ENCODE peak calls at places on chromosome X, in five cellular contexts. A, O, T, B and J are unnamed samples.
A peak's percentile ranks its signal among the peaks of the same experiment; 100 is the strongest.

GRCh38 chrX:75301060-75301459 is 27.2 kb downstream of the UPRT start:
- DNase-seq in B (no peak), T (no peak), A (no peak), O (no peak), J (no peak)

GRCh38 chrX:123822965-123823364 is 36.9 kb upstream of the XIAP start:
- DNase-seq in A (no peak), B (no peak), T (no peak), O (no peak), J (no peak)

GRCh38 chrX:47854474-47854873 is 17.8 kb downstream of the ZNF81 start:
- DNase-seq in O (peak; percentile 26), T (no peak), A (peak; percentile 10), B (peak; percentile 32), J (peak; percentile 47)

GRCh38 chrX:40094900-40095587 is 2.7 kb downstream of the BCOR start:
- DNase-seq in B (no peak), O (no peak), T (no peak), A (no peak), J (no peak)

GRCh38 chrX:110395877-110396276 is 37.2 kb downstream of the RTL9 start:
- DNase-seq in B (no peak), T (no peak), A (no peak), O (no peak), J (no peak)

GRCh38 chrX:636971-637659 is 6.5 kb downstream of the SHOX start:
- DNase-seq in B (no peak), O (no peak), T (no peak), A (no peak), J (no peak)

GRCh38 chrX:31333181-31333831 is 261.5 kb upstream of the FTHL17 start:
- DNase-seq in T (no peak), A (no peak), B (no peak), O (no peak), J (no peak)

GRCh38 chrX:45716747-45717146 is 516.1 kb upstream of the DIPK2B start:
- DNase-seq in B (no peak), T (no peak), A (no peak), O (no peak), J (no peak)

GRCh38 chrX:123083924-123084323 is 100.2 kb upstream of the GRIA3 start:
- DNase-seq in A (no peak), O (no peak), T (no peak), B (no peak), J (no peak)

GRCh38 chrX:119573222-119573621 is 1.1 kb upstream of the UBE2A start:
- DNase-seq in B (no peak), T (no peak), O (no peak), A (no peak), J (no peak)

GRCh38 chrX:101009086-101009485 is 39.6 kb downstream of the ARL13A start:
- DNase-seq in A (no peak), O (no peak), B (no peak), T (no peak), J (no peak)

GRCh38 chrX:101265869-101266428 is 25.2 kb downstream of the TAF7L start:
- DNase-seq in B (no peak), A (no peak), O (no peak), T (no peak), J (no peak)

GRCh38 chrX:152530967-152531366 is 79.9 kb upstream of the GABRA3 start:
- DNase-seq in T (no peak), O (no peak), B (no peak), A (no peak), J (no peak)

GRCh38 chrX:102720237-102721168 is at the start of gene GPRASP3:
- DNase-seq in T (peak; percentile 4), B (no peak), A (peak; percentile 57), O (peak; percentile 80), J (peak; percentile 89)

GRCh38 chrX:65697915-65698796 is 30.7 kb downstream of the MSN start:
- DNase-seq in T (peak; percentile 96), O (no peak), A (peak; percentile 47), B (no peak), J (peak; percentile 87)

GRCh38 chrX:79270401-79270800 is 96.7 kb downstream of the ITM2A start:
- DNase-seq in T (peak; percentile 65), B (peak; percentile 29), A (peak; percentile 43), O (peak; percentile 1), J (peak; percentile 90)

GRCh38 chrX:150831863-150832262 is 66.6 kb downstream of the CD99L2 start:
- DNase-seq in A (no peak), O (no peak), T (no peak), B (no peak), J (no peak)

GRCh38 chrX:20317873-20318272 is 51.2 kb upstream of the RPS6KA3 start:
- DNase-seq in A (no peak), T (peak; percentile 2), B (no peak), O (no peak), J (no peak)

GRCh38 chrX:70436380-70436779 is 8.3 kb upstream of the DLG3 start:
- DNase-seq in A (peak; percentile 31), O (no peak), T (no peak), B (peak; percentile 66), J (peak; percentile 49)

GRCh38 chrX:10620121-10620699 is at the start of gene MID1:
- DNase-seq in A (peak; percentile 65), O (peak; percentile 77), B (peak; percentile 87), T (no peak), J (peak; percentile 8)

GRCh38 chrX:103554687-103555417 is 30.5 kb upstream of the TCEAL4 start:
- DNase-seq in B (peak; percentile 82), A (peak; percentile 59), O (peak; percentile 36), T (peak; percentile 49), J (peak; percentile 83)

GRCh38 chrX:130516123-130516522 is 114.3 kb downstream of the RBMX2 start:
- DNase-seq in O (no peak), T (no peak), A (no peak), B (no peak), J (no peak)

GRCh38 chrX:38561126-38561868 is at the start of gene TSPAN7:
- DNase-seq in T (peak; percentile 35), B (peak; percentile 84), O (peak; percentile 81), A (peak; percentile 78), J (peak; percentile 83)

GRCh38 chrX:63657821-63658220 is 127.2 kb downstream of the ARHGEF9 start:
- DNase-seq in B (peak; percentile 7), T (peak; percentile 83), A (no peak), O (peak; percentile 57), J (no peak)

GRCh38 chrX:545488-545887 is 85.1 kb upstream of the SHOX start:
- DNase-seq in B (no peak), A (no peak), T (no peak), O (no peak), J (no peak)

GRCh38 chrX:69285401-69285871 is 120.2 kb upstream of the PJA1 start:
- DNase-seq in O (no peak), T (no peak), B (no peak), A (no peak), J (no peak)

GRCh38 chrX:122910697-122911096 is 273.4 kb upstream of the GRIA3 start:
- DNase-seq in A (no peak), B (no peak), T (no peak), O (no peak), J (no peak)

GRCh38 chrX:46873746-46874145 is 36.9 kb downstream of the RP2 start:
- DNase-seq in T (no peak), A (no peak), B (no peak), O (no peak), J (no peak)

DNA sequence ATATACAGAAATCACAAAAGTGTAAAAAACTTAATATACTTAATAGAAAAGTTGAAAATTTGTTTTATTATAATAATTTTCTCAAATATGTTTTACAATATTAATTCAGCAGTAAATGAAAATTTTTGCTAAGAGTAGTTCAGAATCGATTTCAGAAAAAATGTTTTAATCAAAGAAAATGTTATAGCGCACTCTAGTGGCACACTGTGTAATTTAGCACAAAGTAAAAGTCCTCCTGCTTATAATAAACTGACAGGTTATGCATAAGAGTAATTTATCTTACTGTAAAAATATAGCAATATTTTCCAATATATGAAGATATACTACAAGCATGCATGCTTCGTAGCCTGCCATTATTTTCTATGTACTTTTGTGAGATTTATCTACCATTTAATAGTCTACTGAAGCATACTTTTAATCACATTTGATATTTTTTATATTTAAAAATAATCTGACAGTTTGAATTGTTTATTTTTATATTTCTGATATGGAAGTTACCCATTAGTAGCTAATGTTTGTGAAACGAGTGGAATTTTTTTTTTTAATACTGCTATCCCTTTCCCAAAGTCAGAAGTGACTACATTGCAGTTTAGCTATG is 217.9 kb upstream of the KLHL4 start:
- DNase-seq in B (peak; percentile 54), A (no peak), O (peak; percentile 1), T (no peak), J (no peak)
- TF ChIP-seq CTCF in B (peak; percentile 46), A (peak; percentile 54), O (no peak), T (peak; percentile 11), J (peak; percentile 55)

GRCh38 chrX:13752141-13752540 is 17.6 kb downstream of the OFD1 start:
- DNase-seq in A (no peak), T (no peak), O (no peak), B (no peak), J (no peak)

GRCh38 chrX:13750812-13751211 is 16.3 kb downstream of the OFD1 start:
- DNase-seq in A (no peak), T (no peak), O (no peak), B (no peak), J (no peak)

GRCh38 chrX:13748486-13748885 is 13.9 kb downstream of the OFD1 start:
- DNase-seq in B (no peak), A (no peak), T (no peak), O (no peak), J (no peak)

GRCh38 chrX:13747836-13748235 is 13.3 kb downstream of the OFD1 start:
- DNase-seq in O (peak; percentile 43), A (peak; percentile 26), B (peak; percentile 60), T (peak; percentile 48), J (peak; percentile 53)

DNA sequence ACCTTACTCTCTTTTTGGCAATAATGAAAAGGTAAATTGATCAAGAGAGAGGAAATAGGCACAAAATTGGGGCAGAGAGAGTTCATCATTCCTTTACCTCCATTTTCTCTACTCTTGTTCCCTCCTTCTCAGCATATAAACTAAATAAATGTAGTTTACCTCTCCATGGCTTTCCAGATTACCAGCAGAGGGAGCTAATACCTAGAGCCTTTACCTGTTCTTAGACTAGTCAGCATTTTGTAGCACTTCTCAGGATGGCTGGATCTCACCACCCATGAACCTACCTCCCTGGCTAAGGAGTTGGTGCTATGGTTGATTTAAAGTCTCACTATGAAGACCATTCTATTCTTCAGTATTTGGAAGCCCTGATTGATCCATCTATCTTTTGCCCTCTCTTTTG is 15.7 kb downstream of the OFD1 start:
- DNase-seq in O (peak; percentile 19), B (peak; percentile 40), T (peak; percentile 49), A (no peak), J (no peak)
- TF ChIP-seq CTCF in O (no peak), B (peak; percentile 50), T (peak; percentile 27), A (peak; percentile 22), J (peak; percentile 46)

GRCh38 chrX:9149831-9150230 is 115.9 kb upstream of the FAM9B start:
- DNase-seq in B (no peak), O (no peak), T (no peak), A (no peak), J (no peak)

GRCh38 chrX:9151772-9152307 is 117.9 kb upstream of the FAM9B start:
- DNase-seq in O (no peak), T (no peak), B (no peak), A (no peak), J (no peak)

GRCh38 chrX:9148626-9149385 is 114.9 kb upstream of the FAM9B start:
- DNase-seq in T (no peak), B (peak; percentile 11), A (no peak), O (no peak), J (no peak)

GRCh38 chrX:9147631-9148189 is 113.8 kb upstream of the FAM9B start:
- DNase-seq in O (no peak), T (no peak), B (no peak), A (no peak), J (no peak)

GRCh38 chrX:9153299-9153698 is 119.4 kb upstream of the FAM9B start:
- DNase-seq in B (no peak), A (no peak), O (no peak), T (no peak), J (no peak)
- TF ChIP-seq CTCF in B (no peak), A (no peak), O (no peak), T (no peak), J (no peak)

GRCh38 chrX:147811803-147812202 is 99.9 kb upstream of the FMR1 start:
- DNase-seq in B (no peak), A (no peak), T (no peak), O (no peak), J (no peak)
- TF ChIP-seq CTCF in B (no peak), A (no peak), T (no peak), O (no peak), J (no peak)